ENCODE peak calls at places on chromosomes 3 and 15, in seven cellular contexts. N is Caco-2, V is colonic mucosa, R is HCT116, F is pancreas, W is ovary, Y is neural progenitor cell. B is an unnamed sample.

GRCh38 chr15:58694641-58695398 is 54.7 kb downstream of the ADAM10 start:
- DNase-seq in N (no peak), V (no peak), R (no peak), F (no peak), W (no peak), Y (no peak), B (no peak)

GRCh38 chr3:168544097-168544957 is 448.6 kb upstream of the GOLIM4 start:
- DNase-seq in N (no peak), V (no peak), R (peak), F (no peak), W (no peak), Y (peak), B (no peak)

GRCh38 chr15:57015897-57016296 is 97.5 kb downstream of the TCF12 start:
- DNase-seq in N (no peak), V (no peak), R (no peak), F (no peak), W (no peak), Y (no peak), B (no peak)

GRCh38 chr3:182809523-182809922 is 16.2 kb downstream of the ATP11B start:
- DNase-seq in N (no peak), V (no peak), R (no peak), F (no peak), W (no peak), Y (no peak), B (no peak)

GRCh38 chr15:66018178-66018797 is 149.0 kb downstream of the RAB11A start:
- DNase-seq in N (no peak), V (no peak), R (no peak), F (no peak), W (no peak), Y (no peak), B (no peak)

GRCh38 chr3:53236112-53236841 is 19.5 kb downstream of the TKT start:
- DNase-seq in N (no peak), V (peak), R (peak), F (peak), W (peak), Y (no peak), B (peak)

GRCh38 chr3:50150863-50151686 is 4.0 kb upstream of the SEMA3F start:
- DNase-seq in N (no peak), V (peak), R (no peak), F (no peak), W (no peak), Y (peak), B (no peak)

GRCh38 chr15:23565395-23566069 is at the start of gene MKRN3:
- DNase-seq in N (peak), V (no peak), R (peak), F (peak), W (no peak), Y (peak), B (no peak)

GRCh38 chr3:90091557-90091956 is 984.1 kb downstream of the EPHA3 start:
- DNase-seq in N (peak), V (peak), R (no peak), F (no peak), W (no peak), Y (peak), B (no peak)

GRCh38 chr3:196081834-196082470 is at the start of gene TFRC:
- DNase-seq in N (peak), V (peak), R (peak), F (peak), W (peak), Y (peak), B (peak)

GRCh38 chr3:64300790-64301423 is 75.6 kb upstream of the PRICKLE2 start:
- DNase-seq in N (no peak), V (no peak), R (no peak), F (no peak), W (no peak), Y (no peak), B (no peak)

GRCh38 chr15:87863152-87863551 is 393.4 kb downstream of the NTRK3 start:
- DNase-seq in N (no peak), V (no peak), R (no peak), F (no peak), W (no peak), Y (peak), B (no peak)

GRCh38 chr3:72847751-72848702 is at the start of gene SHQ1:
- DNase-seq in N (peak), V (peak), R (peak), F (peak), W (peak), Y (peak), B (peak)

GRCh38 chr3:13300546-13301294 is 119.4 kb downstream of the NUP210 start:
- DNase-seq in N (no peak), V (no peak), R (no peak), F (no peak), W (no peak), Y (no peak), B (no peak)

DNA sequence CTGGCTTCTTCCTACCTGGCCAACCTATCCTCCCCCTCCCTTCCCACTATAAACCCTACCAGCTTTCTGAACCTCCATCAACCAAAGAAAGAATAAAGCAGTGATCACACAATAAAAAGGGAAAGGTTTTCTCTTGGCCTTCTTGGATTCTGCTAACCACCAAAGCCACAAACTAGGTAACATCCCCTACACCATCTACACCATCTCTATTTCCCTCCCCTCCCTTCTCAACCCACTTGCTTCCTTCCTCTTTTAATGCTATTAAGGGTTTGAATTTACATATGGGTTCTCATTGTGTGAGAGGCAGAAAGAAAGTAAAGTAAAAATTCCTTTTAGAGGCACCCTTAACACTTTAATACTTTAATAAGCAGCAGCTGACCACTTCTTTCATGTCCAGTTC is 25.8 kb upstream of the RSL24D1 start:
- DNase-seq in N (no peak), V (no peak), R (no peak), F (no peak), W (no peak), Y (no peak), B (no peak)
- H3K4me3 ChIP-seq in N (no peak), V (no peak), R (no peak), F (no peak), W (no peak), Y (no peak), B (no peak)

GRCh38 chr3:10341901-10342398 is 21.0 kb upstream of the SEC13 start:
- DNase-seq in N (no peak), V (no peak), R (no peak), F (no peak), W (no peak), Y (no peak), B (no peak)
- TF ChIP-seq CTCF in N (no peak), V (no peak), R (no peak), F (no peak), W (no peak), Y (no peak), B (no peak)

DNA sequence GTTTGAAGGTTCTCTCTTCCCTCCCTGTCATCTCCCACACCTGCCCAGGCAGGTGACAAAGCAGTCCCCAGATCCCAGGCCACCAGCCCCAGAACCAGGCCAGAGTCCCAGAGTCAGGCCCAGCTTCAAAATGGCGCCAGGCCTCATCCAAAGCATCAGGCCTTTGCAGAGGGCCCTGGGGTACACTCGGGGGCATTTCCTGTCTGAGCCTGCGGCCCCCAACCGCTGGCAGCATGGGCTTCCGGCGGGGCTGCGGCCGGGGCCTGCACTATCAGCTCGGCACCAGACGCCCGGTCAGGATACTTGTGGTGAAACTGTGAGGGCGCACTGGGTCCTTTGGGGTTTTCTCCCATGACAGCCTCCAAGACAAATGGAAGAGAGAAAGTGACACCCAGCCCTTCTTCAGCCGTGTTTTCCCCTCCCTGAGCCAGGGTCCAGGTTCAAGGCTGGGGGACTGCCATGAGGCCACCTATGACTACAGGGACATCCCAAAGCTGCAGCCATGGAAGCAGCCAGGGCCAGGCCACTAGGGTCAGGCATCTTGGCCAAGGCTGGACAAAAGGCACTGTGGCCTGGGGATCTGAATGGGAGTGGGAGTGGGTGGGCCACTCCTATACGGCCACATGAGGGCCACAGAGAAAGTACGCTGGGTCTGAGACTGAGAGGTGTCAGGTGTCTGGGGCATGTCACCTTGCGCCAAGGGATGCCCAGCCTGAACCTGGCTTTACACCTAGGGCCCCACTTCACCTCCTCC is 33.9 kb downstream of the RPN1 start:
- DNase-seq in N (no peak), V (no peak), R (no peak), F (no peak), W (peak), Y (no peak), B (no peak)
- H3K4me3 ChIP-seq in N (no peak), V (no peak), R (no peak), F (no peak), W (no peak), Y (no peak), B (peak)

DNA sequence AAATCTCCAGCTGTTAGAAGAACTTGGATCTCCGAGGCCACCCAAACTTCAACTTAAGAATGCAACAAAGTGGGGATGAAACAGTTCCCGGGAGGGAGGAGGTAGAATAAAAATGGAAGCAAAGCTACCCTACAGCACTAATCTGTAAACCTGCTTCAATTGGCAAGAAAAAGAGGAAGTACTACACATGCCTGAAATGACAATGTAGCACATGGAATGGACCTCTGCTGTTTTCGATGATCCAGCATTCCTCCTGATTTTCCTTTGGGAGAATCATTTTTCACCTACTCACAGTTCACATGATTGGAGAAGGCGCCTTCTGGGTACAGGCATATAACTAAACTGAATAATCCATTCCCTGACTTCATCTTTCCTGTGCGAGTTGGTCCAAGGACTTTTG is 1081.5 kb downstream of the FHIT start:
- DNase-seq in N (no peak), V (no peak), R (no peak), F (no peak), W (no peak), Y (no peak), B (no peak)
- TF ChIP-seq CTCF in N (no peak), V (no peak), R (no peak), F (no peak), W (no peak), Y (no peak), B (no peak)

DNA sequence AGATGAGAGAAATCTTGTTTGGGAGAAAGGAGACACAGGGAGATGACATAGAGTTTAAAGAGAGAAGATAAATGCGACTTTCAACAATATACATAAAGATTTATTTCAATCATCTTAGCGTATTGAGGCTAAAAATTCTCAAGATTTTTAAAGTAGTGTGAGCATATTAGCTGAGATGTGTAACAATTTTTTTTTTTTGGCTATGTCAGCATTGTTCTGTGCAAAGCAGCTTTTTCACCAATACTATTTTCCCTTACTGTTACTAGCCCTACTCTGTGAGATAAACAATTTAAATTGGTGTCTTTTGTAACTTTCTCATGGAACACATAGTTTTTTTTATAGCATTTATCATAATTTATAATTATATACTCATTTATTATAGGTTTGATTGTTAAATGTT is 185.2 kb upstream of the ZNF385D start:
- DNase-seq in N (no peak), V (no peak), R (no peak), F (no peak), W (no peak), Y (no peak), B (no peak)
- H3K4me3 ChIP-seq in N (no peak), V (no peak), R (no peak), F (no peak), W (no peak), Y (no peak), B (no peak)

GRCh38 chr15:64141798-64142512 is 9.6 kb upstream of the SNX22 start:
- DNase-seq in N (no peak), V (no peak), R (no peak), F (no peak), W (no peak), Y (no peak), B (no peak)

GRCh38 chr15:64138542-64138941 is 13.0 kb upstream of the SNX22 start:
- DNase-seq in N (no peak), V (no peak), R (no peak), F (no peak), W (no peak), Y (no peak), B (no peak)

GRCh38 chr15:64133619-64134018 is 17.9 kb upstream of the SNX22 start:
- DNase-seq in N (no peak), V (no peak), R (no peak), F (no peak), W (no peak), Y (no peak), B (no peak)

GRCh38 chr15:64134322-64134829 is 17.2 kb upstream of the SNX22 start:
- DNase-seq in N (no peak), V (no peak), R (no peak), F (peak), W (peak), Y (no peak), B (no peak)

GRCh38 chr15:64137226-64137833 is 14.2 kb upstream of the SNX22 start:
- DNase-seq in N (no peak), V (no peak), R (no peak), F (no peak), W (no peak), Y (no peak), B (no peak)
- TF ChIP-seq CTCF in N (no peak), V (no peak), R (no peak), F (no peak), W (no peak), Y (no peak), B (no peak)

GRCh38 chr3:113839551-113839950 is 963 bp downstream of the GRAMD1C start:
- DNase-seq in N (no peak), V (no peak), R (no peak), F (no peak), W (no peak), Y (peak), B (no peak)
- H3K4me3 ChIP-seq in N (no peak), V (no peak), R (peak), F (peak), W (no peak), Y (peak), B (no peak)

DNA sequence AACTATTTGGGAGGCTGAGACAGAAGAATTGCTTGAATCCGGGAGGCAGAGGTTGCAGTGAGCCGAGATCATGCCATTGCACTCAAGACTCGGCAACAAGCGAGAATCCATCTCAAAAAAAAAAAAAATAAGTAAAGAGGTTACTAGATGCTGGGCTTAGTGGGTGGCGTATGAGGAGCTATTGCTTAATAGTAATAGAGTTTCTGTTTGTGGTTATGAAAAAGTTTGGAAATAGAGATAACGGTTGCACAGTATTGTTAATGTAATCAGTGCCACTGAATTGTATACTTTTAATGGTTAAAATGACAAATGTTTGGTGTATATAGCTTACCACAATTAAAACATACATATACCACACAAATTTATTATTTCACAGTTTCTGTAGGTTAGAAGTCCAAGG is 14.7 kb upstream of the HHATL start:
- DNase-seq in N (no peak), V (no peak), R (no peak), F (no peak), W (no peak), Y (no peak), B (no peak)
- TF ChIP-seq CTCF in N (no peak), V (no peak), R (no peak), F (no peak), W (no peak), Y (no peak), B (no peak)

GRCh38 chr3:107985496-107985895 is 105.3 kb downstream of the CD47 start:
- DNase-seq in N (no peak), V (no peak), R (no peak), F (no peak), W (no peak), Y (no peak), B (no peak)
- H3K4me3 ChIP-seq in N (no peak), V (no peak), R (no peak), F (no peak), W (no peak), Y (no peak), B (no peak)

GRCh38 chr15:62592920-62593319 is 427.8 kb upstream of the C2CD4B start:
- DNase-seq in N (no peak), V (no peak), R (no peak), F (no peak), W (no peak), Y (no peak), B (no peak)

GRCh38 chr15:62591842-62592838 is 427.1 kb upstream of the C2CD4B start:
- DNase-seq in N (no peak), V (no peak), R (no peak), F (no peak), W (no peak), Y (no peak), B (no peak)

GRCh38 chr15:62584301-62585235 is 419.5 kb upstream of the C2CD4B start:
- DNase-seq in N (no peak), V (no peak), R (no peak), F (no peak), W (no peak), Y (no peak), B (peak)

GRCh38 chr15:62594017-62594416 is 428.9 kb upstream of the C2CD4B start:
- DNase-seq in N (no peak), V (no peak), R (no peak), F (no peak), W (no peak), Y (no peak), B (no peak)

GRCh38 chr15:62588930-62589655 is 424.0 kb upstream of the C2CD4B start:
- DNase-seq in N (no peak), V (no peak), R (no peak), F (no peak), W (no peak), Y (no peak), B (no peak)
- TF ChIP-seq CTCF in N (no peak), V (no peak), R (no peak), F (no peak), W (no peak), Y (no peak), B (peak)